ENCODE peak calls at places on chromosomes 6 and 20, in four cellular contexts. O is neural crest cell, H is body of pancreas, N is M059J. L is an unnamed sample.

GRCh38 chr20:49261173-49261572 is 16.7 kb downstream of the ZNFX1 start:
- DNase-seq in O (no peak), N (no peak), H (no peak), L (no peak)

GRCh38 chr6:77880501-77880900 is 227.7 kb downstream of the MEI4 start:
- DNase-seq in N (peak), O (no peak), H (no peak), L (no peak)

GRCh38 chr6:36590237-36590636 is 3.9 kb upstream of the SRSF3 start:
- DNase-seq in N (peak), H (no peak), O (no peak), L (no peak)

GRCh38 chr6:51494342-51494741 is 593.1 kb downstream of the PKHD1 start:
- DNase-seq in N (no peak), O (no peak), H (no peak), L (no peak)

GRCh38 chr20:61073376-61073775 is 178.7 kb upstream of the CDH4 start:
- DNase-seq in O (no peak), N (peak), H (no peak), L (no peak)

GRCh38 chr6:106546322-106547052 is 82.8 kb downstream of the RTN4IP1 start:
- DNase-seq in H (no peak), N (peak), O (no peak), L (no peak)

GRCh38 chr6:82617648-82618047 is 254.0 kb downstream of the TPBG start:
- DNase-seq in H (no peak), N (peak), O (no peak), L (no peak)

GRCh38 chr6:90446164-90446563 is 140.7 kb downstream of the MAP3K7 start:
- DNase-seq in O (no peak), N (no peak), H (no peak), L (no peak)

GRCh38 chr6:116405663-116406329 is 35.0 kb downstream of the DSE start:
- DNase-seq in N (peak), H (no peak), O (no peak), L (no peak)

GRCh38 chr20:44384423-44385027 is 29.0 kb downstream of the HNF4A start:
- DNase-seq in H (peak), N (peak), O (peak), L (peak)

GRCh38 chr20:53767206-53767924 is 173.7 kb upstream of the ZNF217 start:
- DNase-seq in O (no peak), N (peak), H (no peak), L (no peak)

GRCh38 chr6:6586671-6587526 is 1.6 kb upstream of the LY86 start:
- DNase-seq in H (no peak), N (no peak), O (no peak), L (no peak)

GRCh38 chr20:6709865-6710595 is 57.5 kb upstream of the BMP2 start:
- DNase-seq in H (no peak), N (peak), O (no peak), L (no peak)

GRCh38 chr6:25418463-25419052 is 139.4 kb downstream of the CARMIL1 start:
- DNase-seq in H (no peak), N (peak), O (no peak), L (no peak)

GRCh38 chr6:46926481-46926880 is 4.7 kb upstream of the ADGRF5 start:
- DNase-seq in O (no peak), H (no peak), N (peak), L (no peak)

GRCh38 chr6:49915035-49915434 is 48.7 kb upstream of the CRISP1 start:
- DNase-seq in H (no peak), O (no peak), N (peak), L (no peak)

GRCh38 chr20:63253438-63254236 is 626 bp downstream of the NKAIN4 start:
- DNase-seq in N (no peak), H (no peak), O (peak), L (peak)

GRCh38 chr6:19333936-19334335 is 503.2 kb upstream of the ID4 start:
- DNase-seq in N (peak), H (no peak), O (no peak), L (no peak)

GRCh38 chr6:149863846-149864577 is at the start of gene LRP11:
- DNase-seq in N (peak), O (peak), H (peak), L (peak)

GRCh38 chr6:155349956-155350355 is 35.7 kb upstream of the TFB1M start:
- DNase-seq in N (no peak), O (no peak), H (no peak), L (no peak)

GRCh38 chr20:48294196-48294595 is 508.9 kb upstream of the SULF2 start:
- DNase-seq in N (peak), H (no peak), O (no peak), L (no peak)

GRCh38 chr6:13485923-13486557 is 1.4 kb downstream of the GFOD1 start:
- DNase-seq in N (peak), O (peak), H (peak), L (peak)

GRCh38 chr6:139153876-139154275 is 19.0 kb downstream of the HECA start:
- DNase-seq in N (peak), H (no peak), O (no peak), L (no peak)

GRCh38 chr6:53536561-53536960 is 8.3 kb downstream of the GCLC start:
- DNase-seq in N (no peak), O (no peak), H (no peak), L (no peak)

GRCh38 chr6:166434336-166434735 is 51.6 kb upstream of the MPC1 start:
- DNase-seq in N (no peak), H (no peak), O (no peak), L (no peak)

GRCh38 chr6:42909835-42910234 is 6.0 kb upstream of the PTCRA start:
- DNase-seq in H (no peak), N (no peak), O (no peak), L (no peak)

GRCh38 chr6:168274046-168274952 is 45.3 kb downstream of the DACT2 start:
- DNase-seq in N (no peak), O (no peak), H (peak), L (no peak)

GRCh38 chr20:17562804-17563305 is 7.0 kb upstream of the DSTN start:
- DNase-seq in N (peak), O (no peak), H (peak), L (no peak)

GRCh38 chr20:51529027-51529749 is 13.3 kb downstream of the NFATC2 start:
- DNase-seq in O (no peak), H (no peak), N (no peak), L (no peak)

GRCh38 chr6:43481591-43482242 is 4.3 kb downstream of the TJAP1 start:
- DNase-seq in N (peak), O (no peak), H (peak), L (no peak)

GRCh38 chr20:50323209-50323608 is 132.6 kb downstream of the CEBPB start:
- DNase-seq in H (no peak), N (peak), O (no peak), L (no peak)

GRCh38 chr6:40788661-40789111 is 201.5 kb upstream of the LRFN2 start:
- DNase-seq in H (no peak), O (no peak), N (peak), L (no peak)

GRCh38 chr6:150573041-150573681 is 26.5 kb upstream of the PLEKHG1 start:
- DNase-seq in N (no peak), O (peak), H (no peak), L (peak)

GRCh38 chr6:53250761-53251672 is 97.7 kb downstream of the ELOVL5 start:
- DNase-seq in N (peak), O (no peak), H (no peak), L (no peak)